ENCODE peak calls at places on chromosomes 2 and 18, in four cellular contexts. W, Y, Q and B are unnamed samples.
A peak's percentile ranks its signal among the peaks of the same experiment; 100 is the strongest.

GRCh38 chr18:74476154-74476553 is 19.0 kb upstream of the DIPK1C start:
- DNase-seq in W (peak; percentile 36), Y (no peak), Q (no peak), B (peak; percentile 82)

GRCh38 chr18:57026316-57026715 is 120.6 kb upstream of the BOD1L2 start:
- DNase-seq in W (no peak), Y (no peak), Q (no peak), B (no peak)

GRCh38 chr2:188346059-188346458 is 54.4 kb downstream of the GULP1 start:
- DNase-seq in W (no peak), Y (no peak), Q (no peak), B (no peak)

GRCh38 chr2:136025057-136025973 is 39.9 kb upstream of the DARS1 start:
- DNase-seq in W (peak; percentile 71), Y (peak; percentile 20), Q (peak; percentile 67), B (peak; percentile 91)

GRCh38 chr2:96806468-96807126 is 9.5 kb upstream of the CNNM3 start:
- DNase-seq in W (no peak), Y (no peak), Q (peak; percentile 30), B (no peak)

GRCh38 chr18:11398625-11399024 is 210.8 kb upstream of the SLC35G4 start:
- DNase-seq in W (no peak), Y (no peak), Q (no peak), B (no peak)

GRCh38 chr2:168692132-168692762 is 110.2 kb upstream of the NOSTRIN start:
- DNase-seq in W (no peak), Y (no peak), Q (no peak), B (no peak)

GRCh38 chr2:227125506-227125905 is 38.5 kb downstream of the COL4A4 start:
- DNase-seq in W (no peak), Y (no peak), Q (no peak), B (no peak)

GRCh38 chr18:56314396-56314795 is 324.0 kb downstream of the TXNL1 start:
- DNase-seq in W (no peak), Y (no peak), Q (peak; percentile 53), B (no peak)

GRCh38 chr2:78832481-78832880 is 193.0 kb upstream of the REG3G start:
- DNase-seq in W (no peak), Y (no peak), Q (no peak), B (no peak)

GRCh38 chr2:106030287-106031268 is 163.5 kb downstream of the UXS1 start:
- DNase-seq in W (no peak), Y (no peak), Q (peak; percentile 37), B (no peak)